ENCODE peak calls at places on chromosome 7, in seven cellular contexts. One of them, this sample, is unnamed.

GRCh38 chr7:75565129-75565528 is 73.0 kb downstream of the SPDYE5 start:
- DNase-seq in MM.1S: no peak
- DNase-seq in GM23248: peak
- DNase-seq in astrocyte: peak
- DNase-seq in IMR-90: peak
- DNase-seq in Karpas-422: no peak
- DNase-seq in fibroblast of lung: peak
- DNase-seq in this sample: peak

GRCh38 chr7:96959135-96959534 is 46.2 kb upstream of the DLX6 start:
- DNase-seq in astrocyte: no peak
- DNase-seq in Karpas-422: no peak
- DNase-seq in GM23248: no peak
- DNase-seq in fibroblast of lung: no peak
- DNase-seq in IMR-90: no peak
- DNase-seq in MM.1S: no peak
- DNase-seq in this sample: no peak

GRCh38 chr7:158642149-158642548 is 54.5 kb upstream of the PTPRN2 start:
- DNase-seq in MM.1S: no peak
- DNase-seq in fibroblast of lung: no peak
- DNase-seq in GM23248: no peak
- DNase-seq in IMR-90: no peak
- DNase-seq in Karpas-422: no peak
- DNase-seq in astrocyte: no peak
- DNase-seq in this sample: no peak

GRCh38 chr7:127390817-127391590 is 1.5 kb downstream of the ZNF800 start:
- DNase-seq in Karpas-422: no peak
- DNase-seq in IMR-90: no peak
- DNase-seq in astrocyte: no peak
- DNase-seq in fibroblast of lung: no peak
- DNase-seq in GM23248: no peak
- DNase-seq in MM.1S: peak
- DNase-seq in this sample: no peak

GRCh38 chr7:134452419-134452827 is 6.5 kb downstream of the AKR1B1 start:
- DNase-seq in IMR-90: no peak
- DNase-seq in GM23248: no peak
- DNase-seq in astrocyte: no peak
- DNase-seq in MM.1S: no peak
- DNase-seq in fibroblast of lung: no peak
- DNase-seq in Karpas-422: no peak
- DNase-seq in this sample: no peak

GRCh38 chr7:26863504-26864308 is 684 bp downstream of the SKAP2 start:
- DNase-seq in astrocyte: peak
- DNase-seq in GM23248: peak
- DNase-seq in MM.1S: peak
- DNase-seq in IMR-90: peak
- DNase-seq in fibroblast of lung: peak
- DNase-seq in Karpas-422: peak
- DNase-seq in this sample: no peak

GRCh38 chr7:148296994-148297644 is 293.4 kb upstream of the C7orf33 start:
- DNase-seq in MM.1S: no peak
- DNase-seq in fibroblast of lung: no peak
- DNase-seq in astrocyte: no peak
- DNase-seq in Karpas-422: no peak
- DNase-seq in IMR-90: no peak
- DNase-seq in GM23248: no peak
- DNase-seq in this sample: no peak

GRCh38 chr7:145169908-145170307 is 334.1 kb upstream of the TPK1 start:
- DNase-seq in fibroblast of lung: peak
- DNase-seq in MM.1S: peak
- DNase-seq in GM23248: no peak
- DNase-seq in IMR-90: no peak
- DNase-seq in astrocyte: no peak
- DNase-seq in Karpas-422: peak
- DNase-seq in this sample: no peak

GRCh38 chr7:2477447-2478386 is 1.5 kb upstream of the GRIFIN start:
- DNase-seq in fibroblast of lung: peak
- DNase-seq in MM.1S: peak
- DNase-seq in IMR-90: peak
- DNase-seq in GM23248: peak
- DNase-seq in Karpas-422: peak
- DNase-seq in astrocyte: peak
- DNase-seq in this sample: no peak

GRCh38 chr7:78368781-78369180 is 570.2 kb downstream of the PHTF2 start:
- DNase-seq in astrocyte: peak
- DNase-seq in IMR-90: no peak
- DNase-seq in Karpas-422: no peak
- DNase-seq in fibroblast of lung: no peak
- DNase-seq in MM.1S: no peak
- DNase-seq in GM23248: peak
- DNase-seq in this sample: no peak

GRCh38 chr7:8290645-8291308 is 28.8 kb upstream of the ICA1 start:
- DNase-seq in fibroblast of lung: no peak
- DNase-seq in IMR-90: no peak
- DNase-seq in astrocyte: peak
- DNase-seq in Karpas-422: no peak
- DNase-seq in GM23248: no peak
- DNase-seq in MM.1S: no peak
- DNase-seq in this sample: no peak

GRCh38 chr7:76069238-76069638 is 21.3 kb downstream of the MDH2 start:
- DNase-seq in MM.1S: no peak
- DNase-seq in GM23248: peak
- DNase-seq in IMR-90: peak
- DNase-seq in fibroblast of lung: peak
- DNase-seq in astrocyte: peak
- DNase-seq in Karpas-422: no peak
- DNase-seq in this sample: peak

GRCh38 chr7:111210996-111211395 is 120.1 kb downstream of the LRRN3 start:
- DNase-seq in IMR-90: peak
- DNase-seq in GM23248: peak
- DNase-seq in fibroblast of lung: peak
- DNase-seq in MM.1S: no peak
- DNase-seq in Karpas-422: no peak
- DNase-seq in astrocyte: peak
- DNase-seq in this sample: no peak

GRCh38 chr7:77651544-77652162 is 44.6 kb upstream of the RSBN1L start:
- DNase-seq in MM.1S: peak
- DNase-seq in fibroblast of lung: peak
- DNase-seq in GM23248: peak
- DNase-seq in IMR-90: peak
- DNase-seq in Karpas-422: peak
- DNase-seq in astrocyte: no peak
- DNase-seq in this sample: no peak

GRCh38 chr7:41244246-41244645 is 458.6 kb downstream of the INHBA start:
- DNase-seq in Karpas-422: no peak
- DNase-seq in astrocyte: peak
- DNase-seq in MM.1S: no peak
- DNase-seq in GM23248: peak
- DNase-seq in fibroblast of lung: no peak
- DNase-seq in IMR-90: peak
- DNase-seq in this sample: no peak

GRCh38 chr7:15685358-15686181 is 913 bp downstream of the MEOX2 start:
- DNase-seq in Karpas-422: no peak
- DNase-seq in GM23248: peak
- DNase-seq in IMR-90: peak
- DNase-seq in MM.1S: no peak
- DNase-seq in fibroblast of lung: peak
- DNase-seq in astrocyte: peak
- DNase-seq in this sample: no peak

GRCh38 chr7:33883566-33883965 is 21.8 kb upstream of the BMPER start:
- DNase-seq in Karpas-422: no peak
- DNase-seq in GM23248: no peak
- DNase-seq in fibroblast of lung: no peak
- DNase-seq in astrocyte: no peak
- DNase-seq in IMR-90: no peak
- DNase-seq in MM.1S: no peak
- DNase-seq in this sample: no peak

GRCh38 chr7:157656195-157656769 is 319.5 kb downstream of the DNAJB6 start:
- DNase-seq in Karpas-422: no peak
- DNase-seq in fibroblast of lung: no peak
- DNase-seq in IMR-90: no peak
- DNase-seq in GM23248: no peak
- DNase-seq in MM.1S: no peak
- DNase-seq in astrocyte: no peak
- DNase-seq in this sample: no peak

GRCh38 chr7:84085147-84085546 is 109.4 kb downstream of the SEMA3A start:
- DNase-seq in astrocyte: peak
- DNase-seq in GM23248: peak
- DNase-seq in MM.1S: no peak
- DNase-seq in IMR-90: peak
- DNase-seq in fibroblast of lung: peak
- DNase-seq in Karpas-422: no peak
- DNase-seq in this sample: no peak

GRCh38 chr7:116232920-116233319 is 22.6 kb downstream of the TES start:
- DNase-seq in MM.1S: no peak
- DNase-seq in astrocyte: no peak
- DNase-seq in GM23248: peak
- DNase-seq in Karpas-422: no peak
- DNase-seq in IMR-90: no peak
- DNase-seq in fibroblast of lung: no peak
- DNase-seq in this sample: no peak

GRCh38 chr7:46850563-46851325 is 731.2 kb downstream of the TNS3 start:
- DNase-seq in fibroblast of lung: no peak
- DNase-seq in Karpas-422: no peak
- DNase-seq in MM.1S: no peak
- DNase-seq in IMR-90: peak
- DNase-seq in GM23248: peak
- DNase-seq in astrocyte: peak
- DNase-seq in this sample: no peak

GRCh38 chr7:43385309-43385680 is 197.6 kb upstream of the STK17A start:
- DNase-seq in MM.1S: no peak
- DNase-seq in GM23248: no peak
- DNase-seq in fibroblast of lung: no peak
- DNase-seq in Karpas-422: no peak
- DNase-seq in astrocyte: no peak
- DNase-seq in IMR-90: no peak
- DNase-seq in this sample: peak

GRCh38 chr7:137151056-137151731 is 192.3 kb downstream of the PTN start:
- DNase-seq in MM.1S: no peak
- DNase-seq in fibroblast of lung: peak
- DNase-seq in Karpas-422: no peak
- DNase-seq in GM23248: peak
- DNase-seq in astrocyte: peak
- DNase-seq in IMR-90: peak
- DNase-seq in this sample: no peak

GRCh38 chr7:137146012-137146455 is 197.5 kb downstream of the PTN start:
- DNase-seq in IMR-90: peak
- DNase-seq in MM.1S: no peak
- DNase-seq in GM23248: peak
- DNase-seq in Karpas-422: no peak
- DNase-seq in fibroblast of lung: peak
- DNase-seq in astrocyte: peak
- DNase-seq in this sample: no peak

GRCh38 chr7:137146996-137147720 is 196.4 kb downstream of the PTN start:
- DNase-seq in IMR-90: no peak
- DNase-seq in GM23248: no peak
- DNase-seq in astrocyte: peak
- DNase-seq in fibroblast of lung: no peak
- DNase-seq in Karpas-422: no peak
- DNase-seq in MM.1S: no peak
- DNase-seq in this sample: no peak

GRCh38 chr7:137142376-137142775 is 201.2 kb downstream of the PTN start:
- DNase-seq in MM.1S: no peak
- DNase-seq in fibroblast of lung: peak
- DNase-seq in Karpas-422: no peak
- DNase-seq in astrocyte: peak
- DNase-seq in GM23248: peak
- DNase-seq in IMR-90: peak
- DNase-seq in this sample: no peak

DNA sequence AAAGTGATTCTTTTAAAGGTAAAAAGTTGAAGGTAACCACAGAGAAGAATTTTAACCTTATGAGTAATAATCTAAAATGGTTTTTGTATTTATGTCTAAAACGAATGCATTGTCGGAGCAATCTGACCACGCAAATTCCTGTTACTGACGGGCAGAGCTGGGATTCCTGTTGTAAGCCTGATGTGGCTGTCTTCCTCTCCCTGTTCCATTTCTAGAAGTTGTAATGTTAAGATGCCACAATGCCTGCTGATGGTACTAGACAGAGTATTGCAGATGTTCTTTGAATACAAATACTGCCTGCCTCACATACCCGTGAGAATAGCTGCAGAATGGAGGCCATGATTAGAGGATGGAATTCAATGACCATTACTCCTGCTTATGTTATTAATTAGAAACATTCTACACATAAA is 197.0 kb downstream of the PTN start:
- DNase-seq in GM23248: peak
- DNase-seq in fibroblast of lung: peak
- DNase-seq in MM.1S: no peak
- DNase-seq in astrocyte: peak
- DNase-seq in IMR-90: peak
- DNase-seq in Karpas-422: no peak
- DNase-seq in this sample: no peak
- H3K9ac ChIP-seq in GM23248: peak
- H3K9ac ChIP-seq in fibroblast of lung: no peak
- H3K9ac ChIP-seq in MM.1S: no peak
- H3K9ac ChIP-seq in astrocyte: peak
- H3K9ac ChIP-seq in IMR-90: peak
- H3K9ac ChIP-seq in Karpas-422: no peak
- H3K9ac ChIP-seq in this sample: no peak

DNA sequence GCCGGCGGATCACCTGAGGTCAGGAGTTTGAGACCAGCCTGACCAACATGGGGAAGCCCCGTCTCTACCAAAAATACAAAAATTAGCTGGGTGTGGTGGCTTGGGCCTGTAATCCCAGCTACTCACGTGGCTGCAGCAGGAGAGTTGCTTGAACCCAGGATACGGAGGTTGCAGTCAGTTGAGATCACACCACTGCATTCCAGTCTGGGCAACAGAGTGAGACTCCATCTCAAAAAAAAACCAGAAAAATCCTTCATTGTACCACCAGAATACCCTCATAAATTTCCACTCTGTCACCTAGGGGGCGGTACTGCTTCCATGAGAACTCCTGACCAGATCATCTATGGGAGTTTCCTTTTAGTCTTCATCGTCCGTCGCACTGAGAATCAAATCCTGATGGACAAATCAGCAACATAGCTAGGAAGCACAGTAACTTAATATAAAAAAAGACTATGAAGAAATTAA is 225.8 kb upstream of the KLF14 start:
- DNase-seq in MM.1S: no peak
- DNase-seq in Karpas-422: peak
- DNase-seq in IMR-90: peak
- DNase-seq in astrocyte: peak
- DNase-seq in fibroblast of lung: peak
- DNase-seq in GM23248: peak
- DNase-seq in this sample: no peak
- H3K4me2 ChIP-seq in MM.1S: peak
- H3K4me2 ChIP-seq in Karpas-422: peak
- H3K4me2 ChIP-seq in IMR-90: peak
- H3K4me2 ChIP-seq in astrocyte: peak
- H3K4me2 ChIP-seq in fibroblast of lung: peak
- H3K4me2 ChIP-seq in GM23248: peak
- H3K4me2 ChIP-seq in this sample: peak

GRCh38 chr7:103348452-103348851 is 1.0 kb downstream of the PSMC2 start:
- DNase-seq in Karpas-422: no peak
- DNase-seq in IMR-90: no peak
- DNase-seq in fibroblast of lung: no peak
- DNase-seq in astrocyte: no peak
- DNase-seq in GM23248: peak
- DNase-seq in MM.1S: no peak
- DNase-seq in this sample: no peak
- H3K27ac ChIP-seq in Karpas-422: peak
- H3K27ac ChIP-seq in IMR-90: no peak
- H3K27ac ChIP-seq in fibroblast of lung: peak
- H3K27ac ChIP-seq in astrocyte: peak
- H3K27ac ChIP-seq in GM23248: peak
- H3K27ac ChIP-seq in MM.1S: no peak
- H3K27ac ChIP-seq in this sample: peak

GRCh38 chr7:31958216-31958615 is 112.0 kb downstream of the PDE1C start:
- DNase-seq in GM23248: peak
- DNase-seq in IMR-90: peak
- DNase-seq in MM.1S: no peak
- DNase-seq in Karpas-422: no peak
- DNase-seq in astrocyte: peak
- DNase-seq in fibroblast of lung: peak
- DNase-seq in this sample: no peak
- H3K9ac ChIP-seq in GM23248: peak
- H3K9ac ChIP-seq in IMR-90: no peak
- H3K9ac ChIP-seq in MM.1S: no peak
- H3K9ac ChIP-seq in Karpas-422: no peak
- H3K9ac ChIP-seq in astrocyte: no peak
- H3K9ac ChIP-seq in fibroblast of lung: no peak
- H3K9ac ChIP-seq in this sample: no peak

This sample was measured in keratinocyte.